ENCODE peak calls at places on chromosomes 2 and 18, in five cellular contexts. O is tibial nerve, W is heart right ventricle, G is endothelial cell of umbilical vein, S is fibroblast of lung. M is an unnamed sample.

GRCh38 chr18:79410731-79411613 is 15.2 kb downstream of the NFATC1 start:
- DNase-seq in O (no peak), W (no peak), G (no peak), S (no peak), M (no peak)

GRCh38 chr2:235666240-235666781 is 172.5 kb downstream of the AGAP1 start:
- DNase-seq in O (no peak), W (peak; percentile 74), G (peak; percentile 74), S (peak; percentile 90), M (peak; percentile 69)

GRCh38 chr2:21602789-21603188 is 479.0 kb downstream of the TDRD15 start:
- DNase-seq in O (no peak), W (no peak), G (no peak), S (no peak), M (no peak)

GRCh38 chr2:170344663-170345099 is 166.7 kb downstream of the MYO3B start:
- DNase-seq in O (no peak), W (no peak), G (no peak), S (no peak), M (no peak)

GRCh38 chr2:180983468-180984388 is 3.3 kb downstream of the UBE2E3 start:
- DNase-seq in O (no peak), W (peak; percentile 10), G (peak; percentile 79), S (peak; percentile 82), M (no peak)

GRCh38 chr2:200602584-200602983 is 16.8 kb downstream of the AOX1 start:
- DNase-seq in O (no peak), W (no peak), G (no peak), S (no peak), M (no peak)

GRCh38 chr2:74188018-74188601 is 9.4 kb upstream of the MOB1A start:
- DNase-seq in O (no peak), W (peak; percentile 18), G (no peak), S (peak; percentile 76), M (peak; percentile 50)

GRCh38 chr2:8477511-8478132 is 204.2 kb upstream of the ID2 start:
- DNase-seq in O (no peak), W (no peak), G (no peak), S (no peak), M (no peak)

GRCh38 chr2:9463698-9464034 is 10.7 kb upstream of the IAH1 start:
- DNase-seq in O (no peak), W (no peak), G (no peak), S (peak; percentile 37), M (no peak)

GRCh38 chr18:46247938-46248337 is 143.8 kb downstream of the HAUS1 start:
- DNase-seq in O (no peak), W (no peak), G (no peak), S (no peak), M (no peak)

GRCh38 chr2:75605770-75606535 is 40.6 kb upstream of the MRPL19 start:
- DNase-seq in O (no peak), W (no peak), G (peak; percentile 82), S (peak; percentile 85), M (peak; percentile 93)

GRCh38 chr18:28960146-28960545 is 783.2 kb upstream of the CDH2 start:
- DNase-seq in O (no peak), W (no peak), G (peak; percentile 71), S (peak; percentile 46), M (no peak)

GRCh38 chr2:145221511-145221910 is 701.6 kb upstream of the ZEB2 start:
- DNase-seq in O (no peak), W (no peak), G (no peak), S (no peak), M (no peak)

GRCh38 chr2:107809835-107810234 is 16.9 kb upstream of the RGPD4 start:
- DNase-seq in O (no peak), W (no peak), G (no peak), S (no peak), M (no peak)

GRCh38 chr2:135152361-135152760 is 100.3 kb downstream of the RAB3GAP1 start:
- DNase-seq in O (no peak), W (no peak), G (no peak), S (no peak), M (no peak)

GRCh38 chr18:55470826-55471225 is 117.2 kb downstream of the TCF4 start:
- DNase-seq in O (no peak), W (no peak), G (no peak), S (no peak), M (no peak)

GRCh38 chr18:13243363-13243762 is 24.8 kb downstream of the LDLRAD4 start:
- DNase-seq in O (no peak), W (no peak), G (no peak), S (no peak), M (no peak)

GRCh38 chr2:74399785-74400184 is 19.7 kb upstream of the DCTN1 start:
- DNase-seq in O (no peak), W (no peak), G (peak; percentile 41), S (peak; percentile 54), M (no peak)

GRCh38 chr2:118859157-118859770 is 11.8 kb upstream of the EN1 start:
- DNase-seq in O (no peak), W (no peak), G (no peak), S (no peak), M (no peak)

GRCh38 chr2:199940373-199940772 is 14.9 kb downstream of the TYW5 start:
- DNase-seq in O (no peak), W (no peak), G (peak; percentile 31), S (peak; percentile 47), M (no peak)

GRCh38 chr2:26693287-26693849 is 846 bp downstream of the KCNK3 start:
- DNase-seq in O (no peak), W (no peak), G (no peak), S (no peak), M (no peak)

GRCh38 chr2:215811003-215811402 is 202.3 kb downstream of the MREG start:
- DNase-seq in O (no peak), W (no peak), G (no peak), S (no peak), M (no peak)

GRCh38 chr18:2535419-2535910 is 35.8 kb downstream of the METTL4 start:
- DNase-seq in O (no peak), W (no peak), G (no peak), S (no peak), M (no peak)

GRCh38 chr2:160308476-160308875 is 108.4 kb upstream of the ITGB6 start:
- DNase-seq in O (no peak), W (no peak), G (no peak), S (no peak), M (no peak)

GRCh38 chr2:44964704-44965343 is 23.3 kb downstream of the SIX3 start:
- DNase-seq in O (no peak), W (no peak), G (no peak), S (no peak), M (no peak)
- TF ChIP-seq CTCF in O (no peak), W (no peak), G (peak; percentile 33), S (peak; percentile 7), M (no peak)

DNA sequence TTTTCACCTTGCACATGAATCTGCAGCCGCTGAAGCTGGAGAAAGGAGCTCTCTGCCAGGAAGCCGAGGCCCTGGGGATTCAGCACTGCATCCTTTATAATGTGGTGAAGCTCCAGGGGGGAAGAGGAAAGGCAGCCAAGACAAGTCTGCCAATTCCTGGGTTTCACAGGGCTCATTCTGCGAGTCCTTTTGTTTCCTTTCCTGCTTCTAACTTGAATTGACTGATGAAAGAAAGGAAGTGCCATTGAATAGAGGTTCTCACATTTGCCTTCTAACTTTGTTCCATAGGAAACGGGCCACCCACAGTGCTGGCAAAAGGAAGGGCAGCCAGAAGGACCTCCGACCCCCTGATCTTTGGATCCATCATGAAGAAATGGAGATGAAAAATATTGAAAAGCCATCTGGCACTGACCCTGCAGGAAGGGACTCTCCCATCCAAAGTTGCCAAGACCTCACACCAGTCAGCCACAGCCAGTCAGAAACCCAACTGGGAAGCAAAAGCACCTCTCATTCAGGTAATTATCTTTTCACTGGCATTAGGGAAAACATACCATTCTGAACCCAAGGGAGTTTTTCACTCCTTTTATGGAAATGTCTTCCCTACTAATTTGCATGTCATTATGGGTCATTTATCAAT is 765.4 kb downstream of the MBD2 start:
- DNase-seq in O (no peak), W (peak; percentile 8), G (no peak), S (no peak), M (no peak)
- H3K27ac ChIP-seq in O (peak overlapping the region; percentile 46), W (no peak overlapping the region), G (no peak overlapping the region), S (no peak overlapping the region), M (no peak overlapping the region)

DNA sequence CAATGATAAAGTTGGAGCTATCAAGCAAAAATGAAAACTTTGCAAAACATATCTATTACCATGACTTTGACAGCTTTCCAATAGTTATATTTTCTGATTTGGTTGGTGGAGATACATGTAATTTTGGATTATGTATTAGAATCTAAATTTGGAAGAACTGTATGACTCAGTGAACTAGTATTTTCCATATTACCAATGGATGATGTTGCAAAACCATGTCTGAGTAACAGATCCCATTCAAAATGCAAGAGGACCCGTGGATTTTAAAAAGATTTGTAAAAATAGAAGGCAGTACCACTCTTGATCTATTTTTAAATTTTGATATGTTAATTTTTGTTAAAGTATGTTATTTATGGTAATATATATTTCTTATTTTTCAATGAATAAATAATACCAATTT is 83.0 kb downstream of the TAF4B start:
- DNase-seq in O (no peak), W (no peak), G (no peak), S (peak; percentile 74), M (no peak)
- H3K4me3 ChIP-seq in O (no peak overlapping the region), W (no peak overlapping the region), G (no peak overlapping the region), S (no peak overlapping the region), M (no peak overlapping the region)

DNA sequence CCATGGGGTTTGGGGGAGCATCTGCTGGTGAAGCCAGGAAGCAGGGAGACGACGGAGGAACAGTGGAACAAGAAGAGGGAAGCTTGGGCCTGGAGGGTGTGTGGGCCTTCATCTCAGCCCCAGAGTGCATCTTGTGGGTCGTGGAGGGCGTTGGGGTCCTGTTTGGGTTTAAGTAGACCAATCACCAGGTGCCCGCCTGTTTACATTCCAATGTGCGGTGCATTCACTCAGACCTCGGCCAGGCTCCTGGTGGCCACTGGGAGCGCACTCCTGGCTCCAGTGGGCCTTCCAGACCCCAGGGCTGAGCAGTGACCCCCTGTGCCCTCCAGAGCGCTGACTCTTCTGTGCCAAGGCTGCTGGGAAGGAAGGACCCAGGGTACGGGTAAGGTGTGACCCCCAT is 293.7 kb downstream of the NDUFA10 start:
- DNase-seq in O (no peak), W (no peak), G (no peak), S (no peak), M (no peak)
- TF ChIP-seq CTCF in O (no peak), W (no peak), G (no peak), S (no peak), M (no peak)

GRCh38 chr2:27717070-27717453 is 53.4 kb downstream of the SLC4A1AP start:
- DNase-seq in O (no peak), W (peak; percentile 56), G (no peak), S (no peak), M (no peak)

GRCh38 chr2:27714053-27714452 is 50.4 kb downstream of the SLC4A1AP start:
- DNase-seq in O (no peak), W (no peak), G (no peak), S (no peak), M (no peak)

GRCh38 chr2:27714851-27715291 is 51.2 kb downstream of the SLC4A1AP start:
- DNase-seq in O (no peak), W (no peak), G (no peak), S (no peak), M (no peak)

GRCh38 chr2:27715318-27716165 is 51.9 kb downstream of the SLC4A1AP start:
- DNase-seq in O (no peak), W (peak; percentile 82), G (no peak), S (peak; percentile 71), M (no peak)

GRCh38 chr2:27716301-27717069 is 52.8 kb downstream of the SLC4A1AP start:
- DNase-seq in O (no peak), W (no peak), G (no peak), S (no peak), M (no peak)
- H3K27ac ChIP-seq in O (peak overlapping the region; percentile 78), W (peak overlapping the region; percentile 97), G (no peak overlapping the region), S (no peak overlapping the region), M (no peak overlapping the region)

GRCh38 chr2:36397040-36397616 is 41.5 kb downstream of the CRIM1 start:
- DNase-seq in O (no peak), W (no peak), G (no peak), S (peak; percentile 35), M (no peak)
- H3K4me3 ChIP-seq in O (no peak overlapping the region), W (no peak overlapping the region), G (no peak overlapping the region), S (no peak overlapping the region), M (no peak overlapping the region)